ENCODE peak calls at places on chromosome 3, in seven cellular contexts. W is substantia nigra; X is HuH-7.5; M is GM03348; J is CD4-positive, alpha-beta T cell; Y is iPS DF 19.7; B is esophagus squamous epithelium. P is an unnamed sample.

GRCh38 chr3:183260167-183260904 is 7.3 kb downstream of the B3GNT5 start:
- DNase-seq in B (no peak), M (no peak), W (no peak), X (no peak), J (no peak), Y (no peak), P (no peak)

GRCh38 chr3:188627652-188628051 is 473.7 kb downstream of the LPP start:
- DNase-seq in M (no peak), X (no peak), B (no peak), Y (no peak), W (no peak), J (no peak), P (no peak)

GRCh38 chr3:111796566-111796965 is 62.5 kb upstream of the PHLDB2 start:
- DNase-seq in X (no peak), M (no peak), B (no peak), W (no peak), J (no peak), Y (no peak), P (no peak)

GRCh38 chr3:38047896-38048295 is 8.9 kb downstream of the DLEC1 start:
- DNase-seq in W (no peak), M (no peak), X (no peak), J (no peak), B (no peak), Y (no peak), P (no peak)

GRCh38 chr3:195100903-195101591 is 169.9 kb downstream of the XXYLT1 start:
- DNase-seq in Y (no peak), J (no peak), X (no peak), W (no peak), B (no peak), M (peak; percentile 70), P (no peak)

GRCh38 chr3:111087924-111088469 is 16.4 kb downstream of the NECTIN3 start:
- DNase-seq in B (no peak), M (no peak), X (no peak), W (no peak), Y (no peak), J (no peak), P (no peak)

GRCh38 chr3:177035678-177036077 is 161.6 kb downstream of the TBL1XR1 start:
- DNase-seq in B (no peak), X (no peak), J (no peak), Y (no peak), W (no peak), M (no peak), P (no peak)

GRCh38 chr3:168865022-168865551 is 769.4 kb upstream of the GOLIM4 start:
- DNase-seq in B (no peak), M (peak; percentile 32), X (no peak), W (no peak), J (no peak), Y (no peak), P (peak; percentile 53)

GRCh38 chr3:188646592-188646991 is 492.6 kb downstream of the LPP start:
- DNase-seq in X (no peak), W (no peak), J (no peak), M (peak; percentile 5), Y (no peak), B (no peak), P (peak; percentile 9)

GRCh38 chr3:195036203-195037016 is 234.5 kb downstream of the XXYLT1 start:
- DNase-seq in J (no peak), M (no peak), W (no peak), X (no peak), B (no peak), Y (no peak), P (no peak)

GRCh38 chr3:94615275-94616065 is 552.6 kb downstream of the NSUN3 start:
- DNase-seq in B (no peak), W (no peak), J (no peak), Y (no peak), X (no peak), M (no peak), P (no peak)

GRCh38 chr3:88668180-88668579 is 439.2 kb upstream of the EPHA3 start:
- DNase-seq in X (no peak), W (no peak), Y (no peak), M (no peak), B (no peak), J (no peak), P (no peak)

GRCh38 chr3:169365993-169366915 is 297.3 kb downstream of the MECOM start:
- DNase-seq in W (no peak), J (no peak), X (no peak), Y (no peak), M (no peak), B (no peak), P (peak; percentile 92)

GRCh38 chr3:73349657-73350056 is 275.1 kb downstream of the PDZRN3 start:
- DNase-seq in W (no peak), J (no peak), B (no peak), X (no peak), M (no peak), Y (no peak), P (no peak)

GRCh38 chr3:11553436-11554235 is 90.1 kb downstream of the VGLL4 start:
- DNase-seq in Y (no peak), W (no peak), X (no peak), B (no peak), M (no peak), J (no peak), P (no peak)

GRCh38 chr3:123025642-123026521 is 1.7 kb downstream of the SEMA5B start:
- DNase-seq in Y (peak; percentile 57), B (no peak), M (peak; percentile 17), J (no peak), W (no peak), X (no peak), P (no peak)

GRCh38 chr3:3800685-3801509 is 1.7 kb downstream of the LRRN1 start:
- DNase-seq in M (peak; percentile 14), J (no peak), Y (no peak), B (no peak), W (peak; percentile 11), X (peak; percentile 67), P (no peak)

GRCh38 chr3:15610083-15610482 is 8.5 kb downstream of the BTD start:
- DNase-seq in X (peak; percentile 61), W (no peak), Y (no peak), J (no peak), B (no peak), M (peak; percentile 41), P (no peak)

GRCh38 chr3:37993067-37993809 is 2.7 kb downstream of the VILL start:
- DNase-seq in W (no peak), M (no peak), B (no peak), J (no peak), X (no peak), Y (no peak), P (no peak)

GRCh38 chr3:158920375-158920774 is 118.5 kb downstream of the MFSD1 start:
- DNase-seq in M (no peak), J (no peak), W (no peak), X (no peak), Y (no peak), B (no peak), P (no peak)

GRCh38 chr3:28349397-28350000 is 875 bp upstream of the AZI2 start:
- DNase-seq in X (peak; percentile 19), J (no peak), M (peak; percentile 13), W (no peak), Y (no peak), B (no peak), P (no peak)

GRCh38 chr3:136512391-136512790 is 239.8 kb downstream of the STAG1 start:
- DNase-seq in Y (no peak), M (peak; percentile 62), B (no peak), W (no peak), J (no peak), X (no peak), P (no peak)

GRCh38 chr3:157089455-157090221 is 70.3 kb downstream of the CCNL1 start:
- DNase-seq in J (no peak), B (no peak), Y (no peak), W (no peak), X (no peak), M (no peak), P (peak; percentile 60)

GRCh38 chr3:114627760-114628159 is 333.9 kb downstream of the TIGIT start:
- DNase-seq in M (peak; percentile 52), Y (no peak), B (no peak), X (no peak), W (no peak), J (no peak), P (no peak)

GRCh38 chr3:172549144-172549543 is 25.9 kb upstream of the TNFSF10 start:
- DNase-seq in B (no peak), W (no peak), Y (no peak), X (no peak), J (no peak), M (no peak), P (no peak)

GRCh38 chr3:10553586-10554235 is 48.3 kb upstream of the ATP2B2 start:
- DNase-seq in B (no peak), W (peak; percentile 6), J (no peak), Y (peak; percentile 23), M (no peak), X (no peak), P (no peak)

GRCh38 chr3:148657470-148657869 is 40.2 kb upstream of the AGTR1 start:
- DNase-seq in M (no peak), W (no peak), Y (no peak), X (no peak), J (no peak), B (no peak), P (no peak)

GRCh38 chr3:142228964-142229363 is 3.6 kb upstream of the GK5 start:
- DNase-seq in M (no peak), W (no peak), J (no peak), B (no peak), X (no peak), Y (no peak), P (no peak)

GRCh38 chr3:182046365-182046764 is 334.6 kb downstream of the SOX2 start:
- DNase-seq in X (no peak), M (no peak), Y (no peak), J (no peak), W (no peak), B (no peak), P (no peak)

GRCh38 chr3:81790117-81790516 is 28.7 kb upstream of the GBE1 start:
- DNase-seq in B (no peak), W (no peak), Y (no peak), M (no peak), J (no peak), X (no peak), P (no peak)

GRCh38 chr3:28118087-28118486 is 123.3 kb upstream of the CMC1 start:
- DNase-seq in X (no peak), M (no peak), Y (peak; percentile 67), W (no peak), J (no peak), B (no peak), P (no peak)